ENCODE peak calls at places on chromosomes 11 and 22, in ten cellular contexts. X is Calu3; P is HFF-Myc; I is CD8-positive, alpha-beta T cell; D is HCT116; F is prostate gland; N is CD4-positive, alpha-beta T cell; C is upper lobe of right lung; V is kidney; U is heart left ventricle. T is an unnamed sample.

GRCh38 chr11:132058211-132058772 is 687.9 kb downstream of the NTM start:
- DNase-seq in X (no peak), P (no peak), I (no peak), D (no peak), F (no peak), N (no peak), C (no peak), V (no peak), U (peak; percentile 13), T (no peak)

GRCh38 chr11:131689049-131689925 is 318.9 kb downstream of the NTM start:
- DNase-seq in X (no peak), P (no peak), I (no peak), D (no peak), F (no peak), N (no peak), C (no peak), V (no peak), U (no peak), T (no peak)

GRCh38 chr11:2927851-2928604 is 1.2 kb downstream of the PHLDA2 start:
- DNase-seq in X (peak; percentile 38), P (no peak), I (no peak), D (no peak), F (no peak), N (no peak), C (peak; percentile 63), V (peak; percentile 78), U (no peak), T (no peak)

GRCh38 chr11:12680246-12680939 is 6.2 kb downstream of the TEAD1 start:
- DNase-seq in X (peak; percentile 90), P (peak; percentile 66), I (no peak), D (no peak), F (peak; percentile 89), N (no peak), C (peak; percentile 91), V (peak; percentile 93), U (peak; percentile 83), T (peak; percentile 55)

GRCh38 chr22:43885319-43885671 is 6.5 kb downstream of the PNPLA5 start:
- DNase-seq in X (no peak), P (no peak), I (no peak), D (no peak), F (no peak), N (no peak), C (no peak), V (no peak), U (no peak), T (no peak)

GRCh38 chr11:121207485-121208115 is 85.0 kb upstream of the SC5D start:
- DNase-seq in X (no peak), P (no peak), I (no peak), D (no peak), F (no peak), N (no peak), C (no peak), V (no peak), U (no peak), T (no peak)

GRCh38 chr11:117900144-117900651 is 23.7 kb upstream of the FXYD6 start:
- DNase-seq in X (no peak), P (no peak), I (no peak), D (no peak), F (no peak), N (no peak), C (no peak), V (no peak), U (no peak), T (no peak)

GRCh38 chr11:76602431-76602861 is 68.1 kb downstream of the LRRC32 start:
- DNase-seq in X (no peak), P (no peak), I (no peak), D (no peak), F (no peak), N (no peak), C (no peak), V (peak; percentile 82), U (peak; percentile 68), T (no peak)

GRCh38 chr22:27801197-27801615 is 350 bp downstream of the MN1 start:
- DNase-seq in X (peak; percentile 51), P (no peak), I (peak; percentile 3), D (no peak), F (no peak), N (peak; percentile 18), C (peak; percentile 69), V (no peak), U (no peak), T (peak; percentile 35)

GRCh38 chr11:5240458-5240857 is 6.2 kb upstream of the HBD start:
- DNase-seq in X (no peak), P (no peak), I (no peak), D (no peak), F (no peak), N (no peak), C (no peak), V (no peak), U (no peak), T (no peak)

GRCh38 chr11:78256962-78257361 is 68.2 kb downstream of the USP35 start:
- DNase-seq in X (no peak), P (no peak), I (no peak), D (no peak), F (no peak), N (no peak), C (peak; percentile 85), V (peak; percentile 91), U (peak; percentile 84), T (no peak)

GRCh38 chr11:132777067-132777975 is 755.0 kb downstream of the OPCML start:
- DNase-seq in X (no peak), P (no peak), I (no peak), D (no peak), F (no peak), N (no peak), C (no peak), V (no peak), U (no peak), T (no peak)

DNA sequence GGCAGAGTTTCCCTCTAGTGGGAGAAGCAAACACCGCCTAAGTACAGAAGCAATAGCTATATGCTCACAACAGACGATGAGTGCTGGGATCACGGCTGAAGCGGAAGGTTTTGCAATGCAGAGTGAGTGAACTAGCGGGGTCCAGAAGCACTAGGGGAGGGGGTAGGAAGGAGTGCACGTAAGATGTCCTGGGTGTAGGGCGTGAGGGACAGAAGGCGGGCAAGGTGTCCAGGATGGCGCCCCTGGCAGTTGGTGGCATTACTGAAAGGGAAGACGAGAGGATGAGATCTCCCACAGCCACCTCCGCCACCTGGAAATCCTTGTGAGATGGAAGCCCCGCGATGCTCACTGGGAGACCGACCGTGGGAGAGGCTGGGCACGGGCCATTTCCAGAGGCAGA is 81.0 kb downstream of the ETS1 start:
- DNase-seq in X (no peak), P (no peak), I (no peak), D (no peak), F (no peak), N (no peak), C (no peak), V (no peak), U (no peak), T (no peak)
- TF ChIP-seq CTCF in X (no peak), P (no peak), I (no peak), D (no peak), F (no peak), N (no peak), C (no peak), V (no peak), U (no peak), T (no peak)

DNA sequence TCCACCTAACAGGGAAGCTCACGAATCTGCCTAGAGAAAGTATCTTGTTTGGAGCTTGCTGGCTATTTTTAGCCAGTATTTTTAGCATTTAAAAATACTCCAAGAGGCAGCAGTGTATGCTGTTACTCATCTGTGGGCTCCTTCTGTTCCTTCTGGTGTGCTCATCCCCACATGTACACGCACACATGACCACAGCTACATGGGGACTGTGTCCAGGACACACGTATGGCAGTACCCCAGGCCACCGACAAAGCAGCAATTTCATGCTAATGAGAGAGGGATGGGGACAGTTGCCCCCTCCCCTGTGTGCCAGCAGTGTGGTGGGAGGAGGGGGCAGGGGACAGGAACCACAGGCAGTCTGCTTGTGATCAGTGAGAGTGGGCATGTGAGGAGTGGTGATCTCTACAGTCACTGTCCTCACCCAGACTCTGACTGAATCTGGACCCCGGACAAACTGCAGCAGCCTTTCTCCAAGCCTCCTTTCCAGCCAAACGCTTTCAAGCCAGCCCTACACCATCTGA is 16.4 kb downstream of the USP2 start:
- DNase-seq in X (no peak), P (no peak), I (no peak), D (no peak), F (no peak), N (no peak), C (no peak), V (peak; percentile 44), U (no peak), T (no peak)
- TF ChIP-seq CTCF in X (no peak), P (no peak), I (no peak), D (no peak), F (no peak), N (no peak), C (no peak), V (no peak), U (no peak), T (no peak)

DNA sequence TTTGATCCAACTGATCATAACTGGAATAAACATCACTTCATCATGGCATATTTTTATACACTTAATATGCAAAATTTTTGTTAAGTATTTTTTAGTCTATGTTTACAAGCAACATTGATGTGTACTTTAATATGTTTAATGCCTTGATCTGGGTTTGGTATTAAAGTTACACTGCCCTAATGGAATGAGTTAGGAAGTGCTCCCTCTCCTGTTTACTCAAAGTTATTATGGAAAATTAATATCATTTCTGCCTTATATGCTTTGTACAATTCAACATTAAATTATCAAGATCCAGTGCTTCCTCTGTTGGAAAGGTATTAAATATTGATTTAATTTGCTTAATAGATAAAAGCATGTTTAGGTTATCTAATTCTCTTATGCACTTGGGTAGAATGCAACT is 927.3 kb upstream of the RAG2 start:
- DNase-seq in X (no peak), P (no peak), I (no peak), D (no peak), F (no peak), N (no peak), C (no peak), V (no peak), U (no peak), T (no peak)
- TF ChIP-seq CTCF in X (no peak), P (no peak), I (no peak), D (no peak), F (no peak), N (no peak), C (peak; percentile 5), V (peak; percentile 6), U (no peak), T (no peak)

GRCh38 chr11:47251751-47252150 is 3.1 kb upstream of the ACP2 start:
- DNase-seq in X (no peak), P (no peak), I (no peak), D (no peak), F (no peak), N (no peak), C (no peak), V (no peak), U (no peak), T (no peak)

GRCh38 chr11:47249378-47249715 is 733 bp upstream of the ACP2 start:
- DNase-seq in X (no peak), P (no peak), I (no peak), D (no peak), F (no peak), N (no peak), C (no peak), V (no peak), U (no peak), T (no peak)

GRCh38 chr11:47247502-47247901 is 1.1 kb downstream of the ACP2 start:
- DNase-seq in X (no peak), P (no peak), I (no peak), D (no peak), F (no peak), N (no peak), C (no peak), V (no peak), U (no peak), T (no peak)

GRCh38 chr11:47248304-47248663 is 330 bp downstream of the ACP2 start:
- DNase-seq in X (no peak), P (no peak), I (no peak), D (no peak), F (no peak), N (no peak), C (no peak), V (no peak), U (no peak), T (no peak)

GRCh38 chr11:47248664-47249377 is at the start of gene ACP2:
- DNase-seq in X (peak; percentile 88), P (peak; percentile 62), I (peak; percentile 78), D (peak; percentile 79), F (peak; percentile 90), N (peak; percentile 85), C (peak; percentile 94), V (peak; percentile 95), U (peak; percentile 89), T (peak; percentile 78)
- TF ChIP-seq CTCF in X (no peak), P (peak; percentile 13), I (no peak), D (peak; percentile 28), F (no peak), N (no peak), C (peak; percentile 5), V (peak; percentile 15), U (peak; percentile 33), T (peak; percentile 15)